ENCODE peak calls at places on chromosome 19, in five cellular contexts. G is amniotic stem cell; R is T-helper 9 cell; C is CD8-positive, alpha-beta T cell; N is lower leg skin. T is an unnamed sample.
A peak's percentile ranks its signal among the peaks of the same experiment; 100 is the strongest.

GRCh38 chr19:41144403-41144802 is 30.2 kb downstream of the CYP2F1 start:
- DNase-seq in C (peak; percentile 87), G (peak; percentile 36), R (peak; percentile 91), N (peak; percentile 93), T (peak; percentile 85)

GRCh38 chr19:11949201-11949600 is 15.6 kb upstream of the ZNF763 start:
- DNase-seq in C (no peak), R (no peak), G (no peak), N (no peak), T (peak; percentile 23)

GRCh38 chr19:16326401-16327130 is 1.9 kb downstream of the KLF2 start:
- DNase-seq in C (peak; percentile 64), R (peak; percentile 42), G (no peak), N (peak; percentile 88), T (no peak)

GRCh38 chr19:48636859-48637448 is at the start of gene DBP:
- DNase-seq in G (no peak), N (peak; percentile 94), R (peak; percentile 33), C (peak; percentile 51), T (peak; percentile 40)

GRCh38 chr19:3752492-3752891 is 9.0 kb downstream of the APBA3 start:
- DNase-seq in C (no peak), R (no peak), G (no peak), N (no peak), T (no peak)

GRCh38 chr19:50275577-50276368 is 53.4 kb downstream of the KCNC3 start:
- DNase-seq in N (no peak), R (no peak), G (no peak), C (no peak), T (no peak)

GRCh38 chr19:11038511-11038910 is 50.8 kb upstream of the LDLR start:
- DNase-seq in C (no peak), R (no peak), G (no peak), N (no peak), T (no peak)

GRCh38 chr19:10654610-10655456 is 687 bp downstream of the ILF3 start:
- DNase-seq in N (peak; percentile 93), R (peak; percentile 56), C (peak; percentile 66), G (no peak), T (peak; percentile 65)

GRCh38 chr19:49411681-49412321 is 11.4 kb downstream of the PTH2 start:
- DNase-seq in G (no peak), R (no peak), N (no peak), C (no peak), T (no peak)

GRCh38 chr19:55172741-55173140 is 6.3 kb upstream of the DNAAF3 start:
- DNase-seq in G (no peak), N (no peak), R (no peak), C (no peak), T (no peak)

GRCh38 chr19:49590971-49591730 is at the start of gene PRR12:
- DNase-seq in G (no peak), N (peak; percentile 92), R (peak; percentile 67), C (peak; percentile 77), T (peak; percentile 82)

GRCh38 chr19:44750713-44751112 is 2.2 kb downstream of the BCL3 start:
- DNase-seq in C (no peak), G (no peak), N (no peak), R (no peak), T (no peak)

GRCh38 chr19:4390017-4390861 is 10.1 kb downstream of the SH3GL1 start:
- DNase-seq in N (no peak), C (no peak), G (no peak), R (no peak), T (no peak)

GRCh38 chr19:13093407-13094284 is 9.0 kb downstream of the LYL1 start:
- DNase-seq in C (peak; percentile 80), R (peak; percentile 72), G (peak; percentile 51), N (peak; percentile 97), T (peak; percentile 70)

GRCh38 chr19:53903055-53903680 is 5.9 kb upstream of the CACNG7 start:
- DNase-seq in G (peak; percentile 40), C (no peak), R (peak; percentile 38), N (no peak), T (no peak)

GRCh38 chr19:7247160-7247559 is 47.1 kb downstream of the INSR start:
- DNase-seq in R (no peak), C (no peak), N (no peak), G (no peak), T (no peak)

GRCh38 chr19:58181902-58182576 is 822 bp upstream of the ZNF274 start:
- DNase-seq in N (no peak), R (peak; percentile 40), G (no peak), C (peak; percentile 77), T (peak; percentile 37)

GRCh38 chr19:16383584-16384161 is 59.0 kb downstream of the KLF2 start:
- DNase-seq in G (no peak), R (no peak), N (no peak), C (no peak), T (no peak)

GRCh38 chr19:47122359-47123335 is 8.0 kb upstream of the SAE1 start:
- DNase-seq in C (no peak), N (no peak), G (peak; percentile 42), R (no peak), T (no peak)